ENCODE peak calls at places on chromosome 5, in seven cellular contexts. U is Peyer's patch, Q is activated B cell treated with CpG ODN at 0.5 μM for 24 hours, J is coronary artery, D is fibroblast of mammary gland, P is B cell, I is breast epithelium. C is an unnamed sample.

GRCh38 chr5:44887722-44888121 is 79.0 kb downstream of the MRPS30 start:
- DNase-seq in P (no peak), D (no peak), J (no peak), U (no peak), I (no peak), Q (no peak), C (no peak)

GRCh38 chr5:139660105-139660915 is 12.2 kb downstream of the CXXC5 start:
- DNase-seq in J (peak; percentile 92), U (peak; percentile 75), I (peak; percentile 91), D (peak; percentile 32), P (no peak), Q (no peak), C (no peak)

GRCh38 chr5:95924720-95925119 is 36.9 kb downstream of the ELL2 start:
- DNase-seq in D (no peak), U (no peak), P (no peak), J (no peak), Q (no peak), I (no peak), C (no peak)

GRCh38 chr5:149694007-149694406 is 36.1 kb upstream of the PPARGC1B start:
- DNase-seq in D (no peak), P (no peak), J (no peak), U (no peak), I (no peak), Q (no peak), C (no peak)

GRCh38 chr5:122165574-122166021 is 36.3 kb downstream of the ZNF474 start:
- DNase-seq in D (peak; percentile 68), Q (no peak), U (no peak), I (no peak), P (no peak), J (no peak), C (no peak)

GRCh38 chr5:148920646-148921288 is 94.4 kb downstream of the ADRB2 start:
- DNase-seq in Q (no peak), U (no peak), P (no peak), I (no peak), J (no peak), D (no peak), C (no peak)

GRCh38 chr5:77321793-77322394 is 111.4 kb downstream of the PDE8B start:
- DNase-seq in J (no peak), U (no peak), D (no peak), Q (no peak), P (no peak), I (no peak), C (no peak)

GRCh38 chr5:150783422-150783928 is 4.9 kb downstream of the SMIM3 start:
- DNase-seq in U (peak; percentile 85), P (no peak), J (no peak), D (peak; percentile 95), I (peak; percentile 77), Q (no peak), C (peak; percentile 81)

GRCh38 chr5:67209141-67209771 is 12.7 kb upstream of the CD180 start:
- DNase-seq in J (no peak), P (peak; percentile 77), I (peak; percentile 82), Q (no peak), D (peak; percentile 78), U (peak; percentile 77), C (peak; percentile 71)

GRCh38 chr5:11319851-11320580 is 559.0 kb upstream of the DAP start:
- DNase-seq in U (no peak), Q (no peak), D (peak; percentile 6), J (no peak), I (no peak), P (no peak), C (no peak)

GRCh38 chr5:64164166-64164565 is 1.5 kb upstream of the RNF180 start:
- DNase-seq in U (no peak), P (no peak), Q (no peak), D (peak; percentile 12), J (no peak), I (no peak), C (no peak)

GRCh38 chr5:149646564-149646963 is 65.3 kb downstream of the ARHGEF37 start:
- DNase-seq in U (no peak), Q (no peak), D (peak; percentile 20), I (no peak), P (no peak), J (no peak), C (peak; percentile 77)

GRCh38 chr5:139949710-139950109 is 93.4 kb downstream of the NRG2 start:
- DNase-seq in J (no peak), Q (no peak), P (no peak), D (no peak), U (no peak), I (peak; percentile 75), C (no peak)

GRCh38 chr5:41312066-41312465 is 98.7 kb upstream of the C6 start:
- DNase-seq in U (no peak), Q (no peak), J (no peak), D (no peak), I (no peak), P (no peak), C (no peak)

GRCh38 chr5:119945696-119946095 is 316.3 kb downstream of the FAM170A start:
- DNase-seq in P (no peak), J (no peak), I (no peak), D (peak; percentile 6), Q (no peak), U (no peak), C (no peak)

DNA sequence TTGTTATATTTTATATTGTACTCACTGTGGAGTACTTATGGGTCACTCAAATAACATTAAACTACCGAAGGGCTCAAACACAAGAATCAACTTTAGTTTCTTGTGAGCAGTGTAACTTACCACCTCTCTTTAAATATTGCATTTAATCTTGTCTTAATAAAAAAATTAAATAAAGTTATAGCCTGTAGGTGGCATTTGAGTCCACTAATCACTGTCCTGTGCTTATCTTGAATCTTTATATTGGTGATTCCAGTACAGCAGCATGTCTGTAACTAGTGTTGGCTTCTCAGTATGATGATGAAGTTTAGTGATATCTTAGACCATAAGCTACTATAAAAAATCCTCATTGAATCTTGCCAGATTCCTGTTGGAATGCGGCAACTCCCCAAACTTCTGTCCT is 313.8 kb downstream of the FAM170A start:
- DNase-seq in J (no peak), Q (no peak), U (no peak), D (peak; percentile 47), I (no peak), P (no peak), C (no peak)
- TF ChIP-seq CTCF in J (peak; percentile 20), Q (no peak), U (no peak), D (peak; percentile 34), I (peak; percentile 18), P (no peak), C (no peak)

DNA sequence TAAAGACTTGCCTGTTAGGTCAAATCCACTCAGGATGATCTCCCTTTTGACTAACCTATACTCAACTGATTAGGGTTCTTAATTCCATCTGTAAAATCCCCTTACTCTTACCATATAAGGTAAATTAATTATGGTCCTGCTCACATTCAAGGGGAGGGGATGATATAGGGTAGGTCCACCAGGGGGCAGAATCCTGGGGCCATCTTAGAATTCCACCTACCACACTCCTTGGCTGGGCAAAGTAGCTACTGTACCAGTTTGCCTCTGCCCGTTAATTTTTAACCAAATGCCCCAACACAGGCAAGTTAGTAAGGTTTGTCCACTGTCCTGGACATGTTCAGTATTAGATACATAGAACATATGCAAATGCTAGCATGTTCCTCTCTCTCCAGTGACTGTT is 262.4 kb downstream of the SEMA5A start:
- DNase-seq in J (no peak), I (no peak), U (no peak), D (no peak), Q (no peak), P (no peak), C (no peak)
- TF ChIP-seq CTCF in J (no peak), I (no peak), U (no peak), D (no peak), Q (no peak), P (no peak), C (no peak)

GRCh38 chr5:100788417-100788816 is 114.7 kb downstream of the ST8SIA4 start:
- DNase-seq in Q (no peak), J (no peak), I (no peak), U (no peak), P (no peak), D (no peak), C (no peak)

GRCh38 chr5:100789641-100790160 is 113.4 kb downstream of the ST8SIA4 start:
- DNase-seq in P (no peak), D (no peak), I (no peak), U (no peak), Q (no peak), J (no peak), C (no peak)

GRCh38 chr5:100790951-100791350 is 112.1 kb downstream of the ST8SIA4 start:
- DNase-seq in Q (no peak), U (no peak), D (no peak), I (no peak), J (no peak), P (no peak), C (no peak)

GRCh38 chr5:100791376-100791775 is 111.7 kb downstream of the ST8SIA4 start:
- DNase-seq in D (no peak), U (no peak), P (no peak), Q (no peak), J (no peak), I (no peak), C (no peak)

DNA sequence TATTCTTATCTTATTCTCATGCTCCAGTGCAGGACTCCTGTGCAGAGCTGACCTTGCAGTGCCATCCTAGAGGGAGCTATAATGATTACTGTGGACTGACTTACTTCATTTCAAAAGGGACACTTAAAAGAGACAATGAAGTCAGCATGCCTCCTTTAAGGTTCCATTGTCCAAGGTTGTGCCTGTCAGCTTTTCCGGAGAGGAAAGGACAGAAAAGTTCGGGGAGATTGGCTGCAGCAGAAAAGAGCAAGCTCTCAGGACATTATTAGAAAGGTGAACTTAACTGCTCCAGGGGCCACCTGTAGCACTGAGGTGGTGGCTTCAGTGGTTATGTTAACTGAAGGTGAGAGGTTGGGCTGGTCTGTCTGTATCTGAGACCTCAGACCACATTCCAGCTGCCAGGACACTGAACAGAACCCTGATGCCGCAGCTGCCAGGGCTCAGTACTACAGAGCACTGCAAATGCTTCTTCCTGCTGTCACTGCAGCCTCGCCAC is 112.9 kb downstream of the ST8SIA4 start:
- DNase-seq in J (no peak), Q (no peak), D (no peak), I (no peak), U (no peak), P (no peak), C (no peak)
- TF ChIP-seq CTCF in J (no peak), Q (no peak), D (no peak), I (no peak), U (no peak), P (no peak), C (no peak)

GRCh38 chr5:137034764-137035479 is 464.2 kb downstream of the SPOCK1 start:
- DNase-seq in U (no peak), J (no peak), P (no peak), D (no peak), I (no peak), Q (no peak), C (no peak)
- TF ChIP-seq CTCF in U (no peak), J (no peak), P (no peak), D (no peak), I (no peak), Q (no peak), C (no peak)

C was measured in activated CD8-positive, alpha-beta T cell treated with anti-CD3 and anti-CD28 coated beads for 36 hours.